ENCODE peak calls at places on chromosomes 5 and 9, in five cellular contexts. One of them, this sample, is unnamed.

GRCh38 chr5:56986631-56986957 is 34.7 kb upstream of the MIER3 start:
- DNase-seq in H1: no peak
- DNase-seq in H9: no peak
- DNase-seq in neuronal stem cell: no peak
- DNase-seq in mesenchymal stem cell: no peak
- DNase-seq in this sample: no peak

GRCh38 chr5:168877132-168877895 is 298.1 kb upstream of the PANK3 start:
- DNase-seq in H1: no peak
- DNase-seq in H9: no peak
- DNase-seq in neuronal stem cell: no peak
- DNase-seq in mesenchymal stem cell: no peak
- DNase-seq in this sample: no peak

GRCh38 chr5:95449460-95449859 is 58.3 kb downstream of the FAM81B start:
- DNase-seq in H1: no peak
- DNase-seq in H9: peak; percentile 33
- DNase-seq in neuronal stem cell: no peak
- DNase-seq in mesenchymal stem cell: no peak
- DNase-seq in this sample: no peak

GRCh38 chr9:22175972-22176545 is 167.0 kb upstream of the CDKN2B start:
- DNase-seq in H1: no peak
- DNase-seq in H9: no peak
- DNase-seq in neuronal stem cell: no peak
- DNase-seq in mesenchymal stem cell: no peak
- DNase-seq in this sample: no peak

GRCh38 chr5:54525692-54526091 is 8.1 kb downstream of the SNX18 start:
- DNase-seq in H1: no peak
- DNase-seq in H9: no peak
- DNase-seq in neuronal stem cell: no peak
- DNase-seq in mesenchymal stem cell: no peak
- DNase-seq in this sample: no peak

GRCh38 chr5:10563940-10564837 is at the start of gene ANKRD33B:
- DNase-seq in H1: no peak
- DNase-seq in H9: peak; percentile 83
- DNase-seq in neuronal stem cell: peak; percentile 77
- DNase-seq in mesenchymal stem cell: peak; percentile 71
- DNase-seq in this sample: peak; percentile 63

GRCh38 chr5:56676091-56676768 is 139.1 kb upstream of the MAP3K1 start:
- DNase-seq in H1: no peak
- DNase-seq in H9: no peak
- DNase-seq in neuronal stem cell: no peak
- DNase-seq in mesenchymal stem cell: no peak
- DNase-seq in this sample: no peak

GRCh38 chr9:100601216-100601615 is 23.3 kb downstream of the CAVIN4 start:
- DNase-seq in H1: peak; percentile 73
- DNase-seq in H9: peak; percentile 81
- DNase-seq in neuronal stem cell: no peak
- DNase-seq in mesenchymal stem cell: peak; percentile 67
- DNase-seq in this sample: peak; percentile 55

GRCh38 chr5:37851305-37851704 is 11.5 kb upstream of the GDNF start:
- DNase-seq in H1: no peak
- DNase-seq in H9: no peak
- DNase-seq in neuronal stem cell: no peak
- DNase-seq in mesenchymal stem cell: no peak
- DNase-seq in this sample: no peak

GRCh38 chr5:37849641-37850040 is 9.8 kb upstream of the GDNF start:
- DNase-seq in H1: no peak
- DNase-seq in H9: no peak
- DNase-seq in neuronal stem cell: no peak
- DNase-seq in mesenchymal stem cell: no peak
- DNase-seq in this sample: no peak

GRCh38 chr5:37850128-37850865 is 10.5 kb upstream of the GDNF start:
- DNase-seq in H1: no peak
- DNase-seq in H9: no peak
- DNase-seq in neuronal stem cell: no peak
- DNase-seq in mesenchymal stem cell: no peak
- DNase-seq in this sample: peak; percentile 44

GRCh38 chr5:37846786-37847310 is 7.0 kb upstream of the GDNF start:
- DNase-seq in H1: no peak
- DNase-seq in H9: no peak
- DNase-seq in neuronal stem cell: no peak
- DNase-seq in mesenchymal stem cell: no peak
- DNase-seq in this sample: no peak

GRCh38 chr5:37847978-37848425 is 8.2 kb upstream of the GDNF start:
- DNase-seq in H1: no peak
- DNase-seq in H9: peak; percentile 55
- DNase-seq in neuronal stem cell: no peak
- DNase-seq in mesenchymal stem cell: peak; percentile 93
- DNase-seq in this sample: peak; percentile 77
- H3K14ac ChIP-seq in H1: no peak overlapping the region
- H3K14ac ChIP-seq in H9: peak overlapping the region; percentile 23
- H3K14ac ChIP-seq in neuronal stem cell: no peak overlapping the region
- H3K14ac ChIP-seq in mesenchymal stem cell: no peak overlapping the region
- H3K14ac ChIP-seq in this sample: peak overlapping the region; percentile 99

GRCh38 chr5:177364159-177364962 is 6.6 kb downstream of the RGS14 start:
- DNase-seq in H1: no peak
- DNase-seq in H9: no peak
- DNase-seq in neuronal stem cell: no peak
- DNase-seq in mesenchymal stem cell: no peak
- DNase-seq in this sample: no peak

GRCh38 chr5:177365845-177366527 is 8.3 kb downstream of the RGS14 start:
- DNase-seq in H1: no peak
- DNase-seq in H9: no peak
- DNase-seq in neuronal stem cell: no peak
- DNase-seq in mesenchymal stem cell: no peak
- DNase-seq in this sample: no peak

GRCh38 chr5:177367981-177368960 is 10.5 kb downstream of the RGS14 start:
- DNase-seq in H1: no peak
- DNase-seq in H9: no peak
- DNase-seq in neuronal stem cell: no peak
- DNase-seq in mesenchymal stem cell: no peak
- DNase-seq in this sample: no peak

GRCh38 chr5:177367323-177367848 is 9.7 kb downstream of the RGS14 start:
- DNase-seq in H1: no peak
- DNase-seq in H9: no peak
- DNase-seq in neuronal stem cell: no peak
- DNase-seq in mesenchymal stem cell: no peak
- DNase-seq in this sample: no peak

DNA sequence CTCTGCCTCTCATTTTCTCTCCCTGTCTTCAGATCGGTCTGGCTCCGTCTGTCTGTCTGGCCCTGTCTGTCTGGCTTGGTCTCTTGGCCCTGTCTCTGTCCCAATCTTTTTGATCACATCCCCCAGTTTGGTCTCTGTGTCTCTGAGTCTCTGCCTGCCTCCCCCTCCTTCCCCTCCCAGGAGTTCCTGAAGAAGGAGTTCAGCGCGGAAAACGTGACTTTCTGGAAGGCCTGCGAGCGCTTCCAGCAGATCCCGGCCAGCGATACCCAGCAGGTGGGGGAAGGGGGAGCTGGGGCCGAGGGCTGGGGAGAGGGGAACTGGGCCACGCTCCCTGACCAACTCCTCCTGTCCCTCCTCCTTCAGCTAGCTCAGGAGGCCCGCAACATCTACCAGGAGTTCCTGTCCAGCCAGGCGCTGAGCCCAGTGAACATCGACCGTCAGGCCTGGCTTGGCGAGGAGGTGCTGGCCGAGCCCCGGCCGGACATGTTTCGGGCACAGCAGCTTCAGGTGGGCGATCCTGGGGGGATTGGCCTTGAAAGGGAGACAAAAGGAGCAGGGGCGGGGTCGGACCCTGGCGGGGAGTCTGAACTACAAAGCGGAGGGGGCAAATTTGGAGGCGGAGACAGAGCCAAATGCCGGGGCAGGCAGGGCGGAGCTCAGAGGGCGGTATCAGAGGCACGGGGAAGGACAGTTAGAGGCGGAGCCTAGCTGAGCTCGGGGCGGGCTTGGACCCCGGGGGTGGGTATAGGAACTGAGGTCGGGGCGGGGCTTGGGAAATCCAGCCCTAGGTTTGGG is 9.0 kb downstream of the RGS14 start:
- DNase-seq in H1: peak; percentile 97
- DNase-seq in H9: peak; percentile 97
- DNase-seq in neuronal stem cell: peak; percentile 87
- DNase-seq in mesenchymal stem cell: peak; percentile 86
- DNase-seq in this sample: peak; percentile 68
- H3K14ac ChIP-seq in H1: no peak overlapping the region
- H3K14ac ChIP-seq in H9: peak overlapping the region; percentile 77
- H3K14ac ChIP-seq in neuronal stem cell: no peak overlapping the region
- H3K14ac ChIP-seq in mesenchymal stem cell: peak overlapping the region; percentile 94
- H3K14ac ChIP-seq in this sample: peak overlapping the region; percentile 83

DNA sequence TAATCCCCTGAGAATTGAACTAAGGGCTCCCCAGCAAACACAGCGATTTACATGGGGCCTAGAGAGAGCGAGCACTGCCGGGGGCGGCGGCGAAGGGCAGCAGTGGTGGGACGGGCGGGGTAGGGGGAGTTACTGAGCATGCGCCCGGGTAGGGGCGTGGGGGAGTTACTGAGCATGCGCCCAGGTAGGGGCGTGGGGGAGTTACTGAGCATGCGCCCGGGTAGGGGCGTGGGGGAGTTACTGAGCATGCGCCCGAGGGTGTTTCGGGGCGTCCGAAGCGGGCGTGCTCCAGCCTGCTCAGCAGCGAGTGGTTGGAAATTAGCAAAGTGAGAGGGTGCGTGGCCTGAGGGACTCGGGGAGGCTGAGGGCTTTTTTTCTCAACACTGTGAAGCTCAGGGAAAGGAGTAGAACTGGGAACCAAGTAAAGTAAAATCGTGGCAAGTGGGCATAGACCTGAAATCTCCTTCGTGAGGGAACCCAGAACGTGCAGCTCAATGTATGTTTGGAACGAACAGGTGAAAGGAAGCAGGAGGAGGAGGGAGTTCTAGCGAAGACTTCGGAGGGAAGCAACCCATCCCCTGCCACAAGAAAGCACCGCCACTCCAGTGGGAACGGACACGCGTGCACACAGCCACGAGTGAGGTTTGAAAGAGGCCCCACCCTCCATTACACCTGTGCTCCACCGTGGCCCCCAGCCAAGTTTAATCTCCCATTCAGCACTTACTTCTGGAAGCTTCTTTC is 255.5 kb downstream of the DOCK8 start:
- DNase-seq in H1: peak; percentile 84
- DNase-seq in H9: peak; percentile 92
- DNase-seq in neuronal stem cell: peak; percentile 83
- DNase-seq in mesenchymal stem cell: peak; percentile 70
- DNase-seq in this sample: peak; percentile 64
- H3K14ac ChIP-seq in H1: no peak overlapping the region
- H3K14ac ChIP-seq in H9: peak overlapping the region; percentile 51
- H3K14ac ChIP-seq in neuronal stem cell: no peak overlapping the region
- H3K14ac ChIP-seq in mesenchymal stem cell: peak overlapping the region; percentile 48
- H3K14ac ChIP-seq in this sample: peak overlapping the region; percentile 61

GRCh38 chr5:77030097-77031071 is at the start of gene AGGF1:
- DNase-seq in H1: peak; percentile 85
- DNase-seq in H9: peak; percentile 94
- DNase-seq in neuronal stem cell: peak; percentile 56
- DNase-seq in mesenchymal stem cell: peak; percentile 93
- DNase-seq in this sample: peak; percentile 92
- H3K14ac ChIP-seq in H1: no peak within 1 kb of the TSS
- H3K14ac ChIP-seq in H9: peak within 1 kb of the TSS; percentile 68
- H3K14ac ChIP-seq in neuronal stem cell: peak within 1 kb of the TSS; percentile 76
- H3K14ac ChIP-seq in mesenchymal stem cell: peak within 1 kb of the TSS; percentile 100
- H3K14ac ChIP-seq in this sample: peak within 1 kb of the TSS; percentile 58

GRCh38 chr9:35908484-35909125 is 685 bp upstream of the SPAAR start:
- DNase-seq in H1: no peak
- DNase-seq in H9: no peak
- DNase-seq in neuronal stem cell: no peak
- DNase-seq in mesenchymal stem cell: no peak
- DNase-seq in this sample: peak; percentile 66
- H3K14ac ChIP-seq in H1: no peak overlapping the region
- H3K14ac ChIP-seq in H9: no peak overlapping the region
- H3K14ac ChIP-seq in neuronal stem cell: no peak overlapping the region
- H3K14ac ChIP-seq in mesenchymal stem cell: no peak overlapping the region
- H3K14ac ChIP-seq in this sample: peak overlapping the region; percentile 99